ENCODE peak calls at places on chromosomes 11 and 22, in four cellular contexts. Y, K, S and H are unnamed samples. For H3K36me3, the result is how much of the 10 kb centered on the place peaks cover.

GRCh38 chr11:91394718-91395414 is 829.8 kb upstream of the FAT3 start:
- DNase-seq in Y (no peak), K (no peak), S (no peak), H (no peak)

GRCh38 chr11:7437706-7438105 is 47.6 kb upstream of the OLFML1 start:
- DNase-seq in Y (no peak), K (no peak), S (no peak), H (peak)

GRCh38 chr11:118200901-118201680 is 23.7 kb downstream of the JAML start:
- DNase-seq in Y (no peak), K (no peak), S (no peak), H (no peak)

GRCh38 chr11:68146704-68147474 is 25.7 kb upstream of the CHKA start:
- DNase-seq in Y (no peak), K (no peak), S (peak), H (peak)

GRCh38 chr11:87076874-87077429 is 39.2 kb downstream of the TMEM135 start:
- DNase-seq in Y (no peak), K (no peak), S (no peak), H (no peak)

GRCh38 chr22:41725510-41726110 is 26.3 kb downstream of the MEI1 start:
- DNase-seq in Y (no peak), K (no peak), S (no peak), H (no peak)

GRCh38 chr11:112776834-112777793 is 184.1 kb upstream of the NCAM1 start:
- DNase-seq in Y (no peak), K (no peak), S (peak), H (no peak)

GRCh38 chr22:29907753-29908515 is 25.0 kb downstream of the MTMR3 start:
- DNase-seq in Y (peak), K (peak), S (no peak), H (peak)

GRCh38 chr11:45089251-45089650 is 57.2 kb upstream of the PRDM11 start:
- DNase-seq in Y (peak), K (peak), S (no peak), H (peak)

GRCh38 chr11:75896843-75897419 is 81.9 kb downstream of the UVRAG start:
- DNase-seq in Y (no peak), K (no peak), S (no peak), H (peak)

GRCh38 chr22:24474221-24474620 is 20.9 kb upstream of the UPB1 start:
- DNase-seq in Y (no peak), K (no peak), S (no peak), H (peak)

DNA sequence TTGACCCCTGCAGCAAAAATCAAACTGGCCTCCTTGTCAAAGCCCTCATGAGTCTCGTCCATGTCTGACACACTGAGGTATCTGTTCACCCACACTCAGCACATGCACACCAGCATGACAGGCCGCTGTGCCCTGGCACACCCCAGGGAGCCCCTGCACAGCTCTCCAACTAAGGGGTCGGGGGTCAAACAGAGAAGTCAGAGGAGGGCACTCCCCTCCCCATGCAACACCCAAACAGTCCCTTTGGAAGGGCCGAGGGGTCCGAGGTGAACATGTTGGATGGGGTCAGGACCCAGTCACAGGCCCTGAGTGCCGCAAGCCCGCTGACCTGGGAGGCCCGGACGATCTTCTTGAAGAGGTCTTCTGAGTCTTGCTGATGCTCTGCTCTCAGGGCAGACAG is 14.6 kb downstream of the SUN2 start:
- DNase-seq in Y (no peak), K (no peak), S (no peak), H (no peak)
- H3K36me3 ChIP-seq in Y (half or more), K (half or more), S (half or more), H (half or more)

GRCh38 chr11:15473954-15474837 is 359.5 kb downstream of the INSC start:
- DNase-seq in Y (no peak), K (no peak), S (no peak), H (no peak)
- H3K36me3 ChIP-seq in Y (under half), K (under half), S (under half), H (under half)

GRCh38 chr11:29087404-29087803 is 929.4 kb downstream of the KCNA4 start:
- DNase-seq in Y (no peak), K (no peak), S (no peak), H (peak)
- H3K36me3 ChIP-seq in Y (under half), K (under half), S (under half), H (under half)

GRCh38 chr11:95832763-95833162 is 42.5 kb downstream of the CEP57 start:
- DNase-seq in Y (no peak), K (no peak), S (no peak), H (no peak)

GRCh38 chr11:95835768-95836488 is 45.6 kb downstream of the CEP57 start:
- DNase-seq in Y (peak), K (peak), S (peak), H (peak)

GRCh38 chr11:95831198-95831883 is 41.0 kb downstream of the CEP57 start:
- DNase-seq in Y (no peak), K (no peak), S (no peak), H (peak)

GRCh38 chr11:95835351-95835750 is 45.1 kb downstream of the CEP57 start:
- DNase-seq in Y (no peak), K (no peak), S (no peak), H (no peak)

DNA sequence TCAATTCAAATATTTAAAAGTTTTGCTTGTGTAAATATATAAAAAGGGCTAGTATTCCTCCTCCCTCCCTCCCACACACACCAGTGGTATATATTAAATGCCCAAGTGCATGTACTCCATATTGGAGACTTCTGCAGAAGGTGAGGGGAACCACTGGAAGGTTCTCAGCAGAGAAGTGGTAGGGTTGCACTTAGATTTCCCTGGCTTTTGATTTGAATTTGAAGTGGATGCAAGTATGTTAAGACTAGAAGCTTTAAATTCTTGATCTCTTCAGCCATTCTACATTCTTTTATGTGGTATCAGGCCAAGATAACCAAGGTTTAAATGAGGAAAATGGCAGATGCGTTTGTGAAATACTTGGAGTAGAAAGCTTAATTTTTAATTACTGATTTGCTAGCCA is 43.1 kb downstream of the CEP57 start:
- DNase-seq in Y (no peak), K (no peak), S (no peak), H (no peak)
- H3K36me3 ChIP-seq in Y (half or more), K (under half), S (half or more), H (half or more)

GRCh38 chr11:57703341-57703740 is 8.7 kb downstream of the MED19 start:
- DNase-seq in Y (no peak), K (no peak), S (no peak), H (no peak)
- H3K36me3 ChIP-seq in Y (half or more), K (half or more), S (half or more), H (half or more)